ENCODE peak calls at places on chromosome 5, in four cellular contexts. W is PC-3, Q is GM23248, O is SK-N-SH. F is an unnamed sample.

GRCh38 chr5:132272341-132273210 is 15.1 kb downstream of the PDLIM4 start:
- DNase-seq in W (peak; percentile 56), Q (peak; percentile 56), O (peak; percentile 81), F (no peak)

GRCh38 chr5:90557391-90557790 is 1.2 kb upstream of the ADGRV1 start:
- DNase-seq in W (peak; percentile 15), Q (no peak), O (no peak), F (no peak)

GRCh38 chr5:139116256-139116655 is 81.9 kb downstream of the SIL1 start:
- DNase-seq in W (no peak), Q (no peak), O (no peak), F (no peak)

GRCh38 chr5:181160144-181160754 is 12.9 kb downstream of the OR2V2 start:
- DNase-seq in W (peak; percentile 38), Q (peak; percentile 86), O (peak; percentile 86), F (peak; percentile 58)

GRCh38 chr5:134142806-134143205 is 28.3 kb downstream of the TCF7 start:
- DNase-seq in W (no peak), Q (no peak), O (no peak), F (no peak)

GRCh38 chr5:68226564-68227073 is 11.1 kb downstream of the PIK3R1 start:
- DNase-seq in W (no peak), Q (no peak), O (no peak), F (no peak)

GRCh38 chr5:98510111-98510510 is 263.4 kb upstream of the RGMB start:
- DNase-seq in W (peak; percentile 28), Q (peak; percentile 58), O (no peak), F (no peak)

GRCh38 chr5:158698036-158698667 is 401.6 kb downstream of the EBF1 start:
- DNase-seq in W (no peak), Q (no peak), O (no peak), F (no peak)

GRCh38 chr5:1568201-1568979 is 44.6 kb upstream of the LPCAT1 start:
- DNase-seq in W (peak; percentile 90), Q (peak; percentile 88), O (no peak), F (peak; percentile 88)

GRCh38 chr5:76457685-76458491 is 54.8 kb downstream of the IQGAP2 start:
- DNase-seq in W (peak; percentile 24), Q (no peak), O (peak; percentile 44), F (peak; percentile 58)

GRCh38 chr5:104430977-104431620 is 868.5 kb upstream of the NUDT12 start:
- DNase-seq in W (no peak), Q (no peak), O (no peak), F (no peak)

GRCh38 chr5:81007637-81008027 is 47.5 kb downstream of the RASGRF2 start:
- DNase-seq in W (no peak), Q (no peak), O (no peak), F (no peak)

GRCh38 chr5:145697251-145698016 is 137.7 kb downstream of the PRELID2 start:
- DNase-seq in W (peak; percentile 60), Q (peak; percentile 61), O (peak; percentile 24), F (no peak)

GRCh38 chr5:148687427-148687826 is 33.1 kb upstream of the HTR4 start:
- DNase-seq in W (peak; percentile 93), Q (peak; percentile 25), O (no peak), F (no peak)

GRCh38 chr5:73625905-73626811 is at the start of gene ARHGEF28:
- DNase-seq in W (peak; percentile 80), Q (peak; percentile 82), O (peak; percentile 92), F (peak; percentile 58)

GRCh38 chr5:57779383-57780223 is 297.0 kb upstream of the ACTBL2 start:
- DNase-seq in W (peak; percentile 83), Q (peak; percentile 82), O (peak; percentile 42), F (peak; percentile 59)

GRCh38 chr5:158976035-158976434 is 123.7 kb downstream of the EBF1 start:
- DNase-seq in W (peak; percentile 82), Q (peak; percentile 86), O (no peak), F (no peak)

GRCh38 chr5:35246928-35247644 is 16.8 kb upstream of the PRLR start:
- DNase-seq in W (peak; percentile 7), Q (peak; percentile 27), O (no peak), F (no peak)

GRCh38 chr5:123119334-123119986 is 30.4 kb downstream of the PRDM6 start:
- DNase-seq in W (no peak), Q (peak; percentile 65), O (no peak), F (peak; percentile 51)

GRCh38 chr5:96958977-96959376 is 23.1 kb downstream of the LNPEP start:
- DNase-seq in W (no peak), Q (no peak), O (no peak), F (no peak)

GRCh38 chr5:37722236-37723146 is 117.3 kb downstream of the GDNF start:
- DNase-seq in W (peak; percentile 96), Q (peak; percentile 97), O (no peak), F (peak; percentile 32)

GRCh38 chr5:176792584-176793342 is 17.6 kb upstream of the UNC5A start:
- DNase-seq in W (no peak), Q (no peak), O (no peak), F (no peak)

GRCh38 chr5:146369691-146370090 is 31.1 kb downstream of the POU4F3 start:
- DNase-seq in W (peak; percentile 53), Q (peak; percentile 52), O (no peak), F (no peak)

GRCh38 chr5:128276537-128277216 is 193.1 kb downstream of the SLC12A2 start:
- DNase-seq in W (peak; percentile 35), Q (peak; percentile 29), O (no peak), F (peak; percentile 29)

GRCh38 chr5:164013077-164013670 is 507.8 kb downstream of the MAT2B start:
- DNase-seq in W (peak; percentile 76), Q (peak; percentile 64), O (peak; percentile 27), F (peak; percentile 39)

GRCh38 chr5:81269751-81270686 is 31.4 kb upstream of the ZCCHC9 start:
- DNase-seq in W (peak; percentile 7), Q (no peak), O (no peak), F (no peak)

GRCh38 chr5:153896701-153897100 is 142.0 kb downstream of the FAM114A2 start:
- DNase-seq in W (no peak), Q (peak; percentile 65), O (no peak), F (no peak)

GRCh38 chr5:54895816-54896341 is 89.5 kb downstream of the ESM1 start:
- DNase-seq in W (peak; percentile 59), Q (peak; percentile 76), O (peak; percentile 36), F (no peak)

GRCh38 chr5:96934291-96934694 is 1.6 kb upstream of the LNPEP start:
- DNase-seq in W (no peak), Q (peak; percentile 66), O (no peak), F (peak; percentile 46)

GRCh38 chr5:40224421-40224820 is 455.3 kb upstream of the PTGER4 start:
- DNase-seq in W (peak; percentile 82), Q (peak; percentile 51), O (no peak), F (no peak)

GRCh38 chr5:40227927-40228326 is 451.8 kb upstream of the PTGER4 start:
- DNase-seq in W (no peak), Q (no peak), O (no peak), F (no peak)

GRCh38 chr5:40223884-40224402 is 455.8 kb upstream of the PTGER4 start:
- DNase-seq in W (peak; percentile 90), Q (peak; percentile 90), O (no peak), F (no peak)

GRCh38 chr5:40227366-40227765 is 452.3 kb upstream of the PTGER4 start:
- DNase-seq in W (no peak), Q (no peak), O (no peak), F (no peak)

GRCh38 chr5:40226906-40227305 is 452.8 kb upstream of the PTGER4 start:
- DNase-seq in W (no peak), Q (no peak), O (no peak), F (no peak)
- H3K4me1 ChIP-seq in W (peaks cover 41% of the 10 kb centered on the region), Q (peaks cover 29% of the 10 kb centered on the region), O (peaks cover 8% of the 10 kb centered on the region), F (no peaks in the 10 kb centered on the region)

GRCh38 chr5:88666761-88667186 is 216.2 kb downstream of the MEF2C start:
- DNase-seq in W (peak; percentile 10), Q (peak; percentile 40), O (no peak), F (no peak)

GRCh38 chr5:88665750-88666215 is 217.2 kb downstream of the MEF2C start:
- DNase-seq in W (no peak), Q (no peak), O (no peak), F (no peak)

GRCh38 chr5:88662801-88663360 is 220.1 kb downstream of the MEF2C start:
- DNase-seq in W (no peak), Q (no peak), O (no peak), F (no peak)

GRCh38 chr5:88663793-88664216 is 219.2 kb downstream of the MEF2C start:
- DNase-seq in W (no peak), Q (no peak), O (no peak), F (no peak)

DNA sequence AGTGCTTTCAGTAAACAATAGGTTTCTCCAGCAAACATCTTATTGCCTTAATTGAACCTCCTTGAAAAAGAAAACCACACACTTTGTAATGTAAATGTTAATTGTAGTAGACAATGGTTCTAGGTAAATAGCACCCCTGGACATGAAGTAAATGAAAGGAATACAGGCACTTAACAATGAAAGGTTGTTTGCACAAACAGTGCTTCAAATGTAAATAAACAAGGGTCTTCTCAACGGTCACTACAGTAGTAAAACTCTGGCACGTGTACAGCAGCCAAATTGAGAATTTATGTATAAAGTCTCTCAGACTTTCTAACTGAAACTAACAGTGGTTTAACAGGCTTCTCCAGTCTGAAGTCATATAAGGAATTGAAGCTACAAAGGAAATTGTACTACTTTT is 218.4 kb downstream of the MEF2C start:
- DNase-seq in W (no peak), Q (no peak), O (no peak), F (no peak)
- H3F3A ChIP-seq in W (no peaks in the 10 kb centered on the region), Q (no peaks in the 10 kb centered on the region), O (no peaks in the 10 kb centered on the region), F (peaks cover 5% of the 10 kb centered on the region)

GRCh38 chr5:40437452-40437861 is 242.3 kb upstream of the PTGER4 start:
- DNase-seq in W (peak; percentile 92), Q (peak; percentile 90), O (no peak), F (peak; percentile 77)
- H3K27ac ChIP-seq in W (peak overlapping the region; percentile 55), Q (no peak overlapping the region), O (no peak overlapping the region), F (peak overlapping the region; percentile 74)

DNA sequence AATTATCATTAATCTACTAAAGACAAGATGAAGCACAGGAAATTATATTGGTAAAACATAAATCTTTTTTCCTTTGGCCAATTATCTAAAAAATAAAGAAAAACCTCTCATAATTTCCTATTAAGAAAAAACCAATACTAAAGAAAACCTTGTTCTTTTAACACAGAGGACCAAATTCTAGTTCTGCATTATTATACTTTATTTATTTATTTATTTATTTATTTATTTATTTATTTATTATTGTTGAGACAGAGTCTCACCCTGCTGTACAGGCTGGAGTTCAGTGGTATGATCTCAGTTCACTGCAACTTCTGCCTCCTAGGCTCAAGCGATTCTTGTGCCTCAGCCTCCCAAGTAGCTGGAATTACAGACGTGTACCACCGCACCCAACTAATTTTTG is 377.8 kb upstream of the ADAMTS16 start:
- DNase-seq in W (no peak), Q (no peak), O (no peak), F (no peak)
- H3K4me1 ChIP-seq in W (no peaks in the 10 kb centered on the region), Q (no peaks in the 10 kb centered on the region), O (no peaks in the 10 kb centered on the region), F (no peaks in the 10 kb centered on the region)

GRCh38 chr5:88886756-88887741 is 4.1 kb upstream of the MEF2C start:
- DNase-seq in W (no peak), Q (peak; percentile 15), O (no peak), F (no peak)
- H3F3A ChIP-seq in W (no peaks in the 10 kb centered on the region), Q (peaks cover 25% of the 10 kb centered on the region), O (peaks cover 10% of the 10 kb centered on the region), F (no peaks in the 10 kb centered on the region)

GRCh38 chr5:141777130-141777529 is 95.1 kb upstream of the ARAP3 start:
- DNase-seq in W (no peak), Q (no peak), O (no peak), F (no peak)

GRCh38 chr5:141778683-141779082 is 96.7 kb upstream of the ARAP3 start:
- DNase-seq in W (no peak), Q (peak; percentile 57), O (no peak), F (no peak)

GRCh38 chr5:141779642-141780041 is 97.6 kb upstream of the ARAP3 start:
- DNase-seq in W (peak; percentile 27), Q (peak; percentile 55), O (no peak), F (peak; percentile 55)

GRCh38 chr5:141778211-141778610 is 96.2 kb upstream of the ARAP3 start:
- DNase-seq in W (no peak), Q (peak; percentile 91), O (no peak), F (peak; percentile 26)

GRCh38 chr5:141777711-141778110 is 95.7 kb upstream of the ARAP3 start:
- DNase-seq in W (no peak), Q (no peak), O (no peak), F (peak; percentile 10)
- H3K27ac ChIP-seq in W (no peak overlapping the region), Q (no peak overlapping the region), O (no peak overlapping the region), F (no peak overlapping the region)